ENCODE peak calls at places on chromosomes 11 and 22, in eight cellular contexts. H is fibroblast of mammary gland, O is IMR-90, A is transverse colon, J is lower leg skin, B is ascending aorta, C is PC-3, F is psoas muscle. Z is an unnamed sample.

GRCh38 chr22:44709881-44710400 is 7.9 kb downstream of the PRR5 start:
- DNase-seq in J (no peak), A (no peak), H (no peak), F (no peak), C (no peak), B (no peak), O (no peak), Z (no peak)

GRCh38 chr11:74195828-74196227 is 24.7 kb downstream of the PPME1 start:
- DNase-seq in B (no peak), C (peak), F (no peak), O (peak), J (no peak), H (peak), A (no peak), Z (no peak)

GRCh38 chr11:47846998-47847397 is 1.2 kb downstream of the NUP160 start:
- DNase-seq in C (no peak), J (no peak), H (no peak), B (no peak), O (no peak), F (no peak), A (no peak), Z (no peak)

GRCh38 chr11:120793150-120793549 is 230.8 kb upstream of the TBCEL start:
- DNase-seq in A (no peak), O (no peak), F (no peak), C (no peak), B (no peak), J (no peak), H (no peak), Z (no peak)

GRCh38 chr22:22772396-22772795 is 115.2 kb upstream of the IGLL5 start:
- DNase-seq in F (no peak), J (no peak), H (no peak), C (no peak), B (no peak), O (no peak), A (no peak), Z (no peak)

GRCh38 chr11:69001301-69002081 is 11.6 kb downstream of the MRGPRF start:
- DNase-seq in J (no peak), H (no peak), F (no peak), B (peak), A (peak), O (no peak), C (no peak), Z (no peak)

GRCh38 chr22:44668190-44668885 is 33.7 kb upstream of the PRR5 start:
- DNase-seq in B (no peak), H (no peak), F (peak), J (no peak), O (no peak), C (no peak), A (no peak), Z (peak)

GRCh38 chr22:35480143-35480542 is 60.5 kb upstream of the RASD2 start:
- DNase-seq in F (peak), A (peak), B (no peak), O (peak), C (peak), H (peak), J (no peak), Z (no peak)

GRCh38 chr11:296976-297665 is 2.2 kb downstream of the IFITM5 start:
- DNase-seq in C (no peak), B (no peak), O (no peak), J (no peak), H (peak), F (peak), A (no peak), Z (no peak)

GRCh38 chr11:120974980-120975379 is 48.9 kb upstream of the TBCEL start:
- DNase-seq in A (no peak), J (no peak), C (no peak), O (no peak), F (no peak), B (no peak), H (no peak), Z (no peak)

GRCh38 chr11:111359223-111360149 is 19.6 kb downstream of the POU2AF1 start:
- DNase-seq in H (no peak), C (no peak), F (no peak), B (no peak), O (no peak), J (no peak), A (no peak), Z (no peak)
- TF ChIP-seq CTCF in H (no peak), C (peak), F (no peak), B (no peak), O (peak), J (no peak), A (no peak), Z (no peak)

GRCh38 chr11:119482561-119483001 is 59.6 kb upstream of the THY1 start:
- DNase-seq in B (peak), O (no peak), C (no peak), J (no peak), F (no peak), H (no peak), A (no peak), Z (no peak)

GRCh38 chr11:119481021-119481666 is 58.2 kb upstream of the THY1 start:
- DNase-seq in C (peak), A (peak), H (peak), O (peak), F (peak), B (peak), J (peak), Z (peak)

GRCh38 chr11:119480375-119481020 is 57.5 kb upstream of the THY1 start:
- DNase-seq in O (no peak), J (no peak), C (no peak), A (no peak), H (no peak), B (peak), F (no peak), Z (no peak)

GRCh38 chr11:119483341-119483880 is 60.4 kb upstream of the THY1 start:
- DNase-seq in H (no peak), B (peak), C (no peak), J (no peak), F (no peak), O (no peak), A (no peak), Z (no peak)

GRCh38 chr11:119481667-119482400 is 58.9 kb upstream of the THY1 start:
- DNase-seq in H (no peak), C (no peak), B (peak), J (no peak), F (no peak), A (peak), O (no peak), Z (no peak)
- TF ChIP-seq CTCF in H (no peak), C (peak), B (no peak), J (no peak), F (no peak), A (no peak), O (no peak), Z (no peak)

GRCh38 chr11:82523141-82523540 is 210.5 kb downstream of the FAM181B start:
- DNase-seq in C (no peak), A (no peak), B (no peak), H (no peak), F (no peak), J (no peak), O (no peak), Z (no peak)
- TF ChIP-seq CTCF in C (no peak), A (no peak), B (no peak), H (no peak), F (no peak), J (no peak), O (no peak), Z (no peak)

GRCh38 chr11:9092846-9093778 is 1.7 kb upstream of the SCUBE2 start:
- DNase-seq in A (no peak), F (no peak), C (peak), H (peak), O (no peak), B (no peak), J (no peak), Z (no peak)
- TF ChIP-seq CTCF in A (no peak), F (no peak), C (peak), H (peak), O (peak), B (no peak), J (no peak), Z (peak)

GRCh38 chr11:15034687-15035267 is 38.6 kb upstream of the CALCB start:
- DNase-seq in B (no peak), F (no peak), A (no peak), J (no peak), C (no peak), O (no peak), H (no peak), Z (no peak)

GRCh38 chr11:15035283-15035682 is 38.1 kb upstream of the CALCB start:
- DNase-seq in A (no peak), O (no peak), H (no peak), J (no peak), C (no peak), B (no peak), F (no peak), Z (no peak)

DNA sequence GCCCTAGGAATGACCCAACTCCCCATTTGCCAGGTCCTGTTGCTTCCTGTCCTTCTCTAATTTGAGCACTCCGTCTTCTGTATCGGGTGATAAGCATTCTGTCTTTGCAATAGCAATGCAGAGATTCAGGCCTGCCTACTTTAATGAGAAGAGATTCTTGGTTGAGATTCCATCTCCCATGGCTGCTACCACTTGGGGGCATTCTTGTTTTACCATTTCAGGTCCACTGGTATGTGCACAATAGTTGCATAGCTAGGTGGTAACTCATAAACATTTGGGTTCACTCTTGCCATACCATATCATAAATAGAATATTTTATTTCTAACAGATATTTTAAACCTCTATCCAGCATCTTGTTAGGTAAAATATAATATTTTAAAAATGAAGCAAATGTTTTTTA is 34.4 kb upstream of the CALCB start:
- DNase-seq in H (peak), A (no peak), B (no peak), C (peak), J (no peak), O (peak), F (no peak), Z (no peak)
- TF ChIP-seq CTCF in H (peak), A (no peak), B (no peak), C (no peak), J (no peak), O (peak), F (peak), Z (no peak)

GRCh38 chr11:88799749-88800500 is 265.9 kb downstream of the GRM5 start:
- DNase-seq in H (peak), B (no peak), O (no peak), A (no peak), J (no peak), F (no peak), C (no peak), Z (no peak)

GRCh38 chr11:88807349-88807748 is 258.4 kb downstream of the GRM5 start:
- DNase-seq in O (no peak), A (no peak), H (no peak), F (no peak), J (no peak), B (no peak), C (no peak), Z (no peak)

GRCh38 chr11:88806410-88806809 is 259.4 kb downstream of the GRM5 start:
- DNase-seq in H (no peak), J (no peak), A (no peak), F (no peak), C (no peak), B (no peak), O (no peak), Z (no peak)

DNA sequence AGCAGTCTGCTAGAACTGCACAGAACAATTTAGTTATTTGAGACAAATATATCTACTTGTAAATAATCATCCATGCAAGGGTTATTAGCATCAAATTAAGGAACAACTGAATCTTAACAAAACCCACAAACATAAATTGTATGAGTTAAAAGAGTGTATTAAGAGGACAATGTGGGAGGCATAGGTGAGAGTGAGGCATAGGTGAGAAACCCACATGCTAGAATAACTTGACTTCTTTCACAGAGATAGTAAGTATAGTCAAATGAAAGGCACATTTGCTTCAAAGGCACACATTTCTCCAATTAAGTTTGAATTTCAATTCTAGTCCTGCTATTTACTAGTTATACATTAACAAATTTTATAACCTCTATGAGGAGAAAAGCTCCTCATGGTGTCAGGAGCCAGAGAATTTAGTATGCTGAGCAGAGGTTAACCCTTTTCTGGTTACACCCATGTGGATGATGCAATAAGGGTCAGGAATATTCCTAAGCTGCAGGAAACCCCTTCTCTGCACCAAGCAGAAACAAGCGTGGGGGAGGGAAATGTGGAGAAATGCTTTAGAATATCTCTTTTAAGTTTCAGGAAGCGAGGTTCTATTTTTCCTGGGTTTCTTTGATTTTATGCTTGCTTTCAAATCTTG is 264.2 kb downstream of the GRM5 start:
- DNase-seq in J (no peak), H (no peak), A (no peak), B (no peak), C (no peak), O (no peak), F (no peak), Z (no peak)
- TF ChIP-seq CTCF in J (no peak), H (no peak), A (no peak), B (no peak), C (no peak), O (no peak), F (no peak), Z (no peak)

Z was measured in progenitor cell of endocrine pancreas.